ENCODE peak calls at places on chromosomes 6 and 20, in seven cellular contexts. One of them, this sample, is unnamed.

GRCh38 chr20:59144179-59144830 is 19.3 kb upstream of the ZNF831 start:
- DNase-seq in neuronal stem cell: no peak
- DNase-seq in H9: peak
- DNase-seq in mesenchymal stem cell: no peak
- DNase-seq in IMR-90: no peak
- DNase-seq in mesendoderm: no peak
- DNase-seq in H1: no peak
- DNase-seq in this sample: no peak

GRCh38 chr6:110221738-110222137 is 41.5 kb downstream of the CDC40 start:
- DNase-seq in neuronal stem cell: no peak
- DNase-seq in H9: no peak
- DNase-seq in mesenchymal stem cell: no peak
- DNase-seq in IMR-90: peak
- DNase-seq in mesendoderm: no peak
- DNase-seq in H1: no peak
- DNase-seq in this sample: no peak

GRCh38 chr6:33419580-33420492 is at the start of gene SYNGAP1:
- DNase-seq in neuronal stem cell: no peak
- DNase-seq in H9: peak
- DNase-seq in mesenchymal stem cell: peak
- DNase-seq in IMR-90: peak
- DNase-seq in mesendoderm: peak
- DNase-seq in H1: no peak
- DNase-seq in this sample: no peak

GRCh38 chr20:63536241-63536977 is 767 bp downstream of the PTK6 start:
- DNase-seq in neuronal stem cell: peak
- DNase-seq in H9: no peak
- DNase-seq in mesenchymal stem cell: peak
- DNase-seq in IMR-90: peak
- DNase-seq in mesendoderm: no peak
- DNase-seq in H1: no peak
- DNase-seq in this sample: no peak

GRCh38 chr20:51092238-51092822 is 69.4 kb upstream of the KCNG1 start:
- DNase-seq in neuronal stem cell: no peak
- DNase-seq in H9: no peak
- DNase-seq in mesenchymal stem cell: peak
- DNase-seq in IMR-90: no peak
- DNase-seq in mesendoderm: peak
- DNase-seq in H1: no peak
- DNase-seq in this sample: no peak

GRCh38 chr20:51760905-51761544 is 7.2 kb downstream of the ATP9A start:
- DNase-seq in neuronal stem cell: no peak
- DNase-seq in H9: peak
- DNase-seq in mesenchymal stem cell: peak
- DNase-seq in IMR-90: peak
- DNase-seq in mesendoderm: peak
- DNase-seq in H1: peak
- DNase-seq in this sample: no peak

GRCh38 chr20:52047811-52048302 is 143.7 kb downstream of the ZFP64 start:
- DNase-seq in neuronal stem cell: no peak
- DNase-seq in H9: peak
- DNase-seq in mesenchymal stem cell: peak
- DNase-seq in IMR-90: peak
- DNase-seq in mesendoderm: peak
- DNase-seq in H1: no peak
- DNase-seq in this sample: no peak

GRCh38 chr6:139334791-139335446 is 39.5 kb downstream of the CITED2 start:
- DNase-seq in neuronal stem cell: no peak
- DNase-seq in H9: no peak
- DNase-seq in mesenchymal stem cell: peak
- DNase-seq in IMR-90: peak
- DNase-seq in mesendoderm: no peak
- DNase-seq in H1: no peak
- DNase-seq in this sample: peak

GRCh38 chr6:94736231-94736630 is 841.1 kb upstream of the MANEA start:
- DNase-seq in neuronal stem cell: no peak
- DNase-seq in H9: no peak
- DNase-seq in mesenchymal stem cell: no peak
- DNase-seq in IMR-90: no peak
- DNase-seq in mesendoderm: no peak
- DNase-seq in H1: no peak
- DNase-seq in this sample: no peak

GRCh38 chr6:33634986-33635385 is 13.9 kb downstream of the ITPR3 start:
- DNase-seq in neuronal stem cell: no peak
- DNase-seq in H9: no peak
- DNase-seq in mesenchymal stem cell: no peak
- DNase-seq in IMR-90: no peak
- DNase-seq in mesendoderm: no peak
- DNase-seq in H1: no peak
- DNase-seq in this sample: no peak

GRCh38 chr20:17617212-17617867 is 47.5 kb downstream of the DSTN start:
- DNase-seq in neuronal stem cell: peak
- DNase-seq in H9: peak
- DNase-seq in mesenchymal stem cell: peak
- DNase-seq in IMR-90: no peak
- DNase-seq in mesendoderm: peak
- DNase-seq in H1: no peak
- DNase-seq in this sample: no peak

GRCh38 chr20:61736001-61736635 is 329.6 kb downstream of the TAF4 start:
- DNase-seq in neuronal stem cell: no peak
- DNase-seq in H9: no peak
- DNase-seq in mesenchymal stem cell: no peak
- DNase-seq in IMR-90: no peak
- DNase-seq in mesendoderm: no peak
- DNase-seq in H1: no peak
- DNase-seq in this sample: no peak

GRCh38 chr20:45822863-45823262 is 4.2 kb downstream of the TNNC2 start:
- DNase-seq in neuronal stem cell: no peak
- DNase-seq in H9: no peak
- DNase-seq in mesenchymal stem cell: peak
- DNase-seq in IMR-90: peak
- DNase-seq in mesendoderm: no peak
- DNase-seq in H1: no peak
- DNase-seq in this sample: peak

GRCh38 chr6:2478200-2478599 is 232.8 kb upstream of the GMDS start:
- DNase-seq in neuronal stem cell: no peak
- DNase-seq in H9: no peak
- DNase-seq in mesenchymal stem cell: no peak
- DNase-seq in IMR-90: peak
- DNase-seq in mesendoderm: peak
- DNase-seq in H1: no peak
- DNase-seq in this sample: peak

GRCh38 chr6:142760152-142760551 is 184.8 kb downstream of the HIVEP2 start:
- DNase-seq in neuronal stem cell: no peak
- DNase-seq in H9: no peak
- DNase-seq in mesenchymal stem cell: no peak
- DNase-seq in IMR-90: peak
- DNase-seq in mesendoderm: no peak
- DNase-seq in H1: no peak
- DNase-seq in this sample: no peak

GRCh38 chr20:38840053-38840893 is 34.8 kb downstream of the PPP1R16B start:
- DNase-seq in neuronal stem cell: no peak
- DNase-seq in H9: no peak
- DNase-seq in mesenchymal stem cell: no peak
- DNase-seq in IMR-90: no peak
- DNase-seq in mesendoderm: no peak
- DNase-seq in H1: no peak
- DNase-seq in this sample: no peak

GRCh38 chr6:145347256-145347655 is 388.1 kb downstream of the EPM2A start:
- DNase-seq in neuronal stem cell: no peak
- DNase-seq in H9: no peak
- DNase-seq in mesenchymal stem cell: no peak
- DNase-seq in IMR-90: no peak
- DNase-seq in mesendoderm: no peak
- DNase-seq in H1: no peak
- DNase-seq in this sample: no peak
- H3K23ac ChIP-seq in neuronal stem cell: no peak
- H3K23ac ChIP-seq in H9: no peak
- H3K23ac ChIP-seq in mesenchymal stem cell: no peak
- H3K23ac ChIP-seq in IMR-90: no peak
- H3K23ac ChIP-seq in mesendoderm: no peak
- H3K23ac ChIP-seq in H1: no peak
- H3K23ac ChIP-seq in this sample: no peak

DNA sequence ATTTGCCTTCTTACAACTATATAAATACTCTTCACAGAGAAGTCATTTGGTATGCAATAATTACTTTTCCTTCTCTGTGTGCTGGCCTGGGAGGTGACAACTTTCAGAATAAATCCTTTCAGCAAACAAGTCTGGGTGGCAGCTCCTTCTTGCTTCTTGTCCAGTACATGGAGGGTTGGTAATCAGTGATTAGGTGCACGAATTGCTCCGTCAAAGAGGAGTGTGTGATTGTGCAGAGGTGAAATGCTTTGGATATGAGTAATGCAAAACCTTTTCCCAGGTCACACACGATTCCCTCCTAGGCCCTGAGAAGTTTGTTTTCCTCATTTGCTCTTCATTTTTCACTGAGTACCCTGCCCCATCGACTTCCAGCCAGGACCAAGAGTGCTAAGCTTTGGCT is 216.6 kb downstream of the ZMYND8 start:
- DNase-seq in neuronal stem cell: no peak
- DNase-seq in H9: no peak
- DNase-seq in mesenchymal stem cell: no peak
- DNase-seq in IMR-90: no peak
- DNase-seq in mesendoderm: no peak
- DNase-seq in H1: no peak
- DNase-seq in this sample: no peak
- H3K27ac ChIP-seq in neuronal stem cell: no peak
- H3K27ac ChIP-seq in H9: no peak
- H3K27ac ChIP-seq in mesenchymal stem cell: no peak
- H3K27ac ChIP-seq in IMR-90: no peak
- H3K27ac ChIP-seq in mesendoderm: no peak
- H3K27ac ChIP-seq in H1: no peak
- H3K27ac ChIP-seq in this sample: peak

GRCh38 chr6:52499026-52499425 is 77.8 kb downstream of the TRAM2 start:
- DNase-seq in neuronal stem cell: no peak
- DNase-seq in H9: no peak
- DNase-seq in mesenchymal stem cell: peak
- DNase-seq in IMR-90: peak
- DNase-seq in mesendoderm: peak
- DNase-seq in H1: no peak
- DNase-seq in this sample: peak

GRCh38 chr6:52499681-52500239 is 77.1 kb downstream of the TRAM2 start:
- DNase-seq in neuronal stem cell: no peak
- DNase-seq in H9: no peak
- DNase-seq in mesenchymal stem cell: no peak
- DNase-seq in IMR-90: no peak
- DNase-seq in mesendoderm: no peak
- DNase-seq in H1: no peak
- DNase-seq in this sample: no peak

GRCh38 chr6:52500268-52501129 is 76.4 kb downstream of the TRAM2 start:
- DNase-seq in neuronal stem cell: no peak
- DNase-seq in H9: no peak
- DNase-seq in mesenchymal stem cell: no peak
- DNase-seq in IMR-90: no peak
- DNase-seq in mesendoderm: no peak
- DNase-seq in H1: no peak
- DNase-seq in this sample: no peak

GRCh38 chr6:52497652-52498408 is 77.7 kb downstream of the EFHC1 start:
- DNase-seq in neuronal stem cell: no peak
- DNase-seq in H9: no peak
- DNase-seq in mesenchymal stem cell: peak
- DNase-seq in IMR-90: peak
- DNase-seq in mesendoderm: no peak
- DNase-seq in H1: no peak
- DNase-seq in this sample: peak

GRCh38 chr6:52498538-52499017 is 78.3 kb downstream of the TRAM2 start:
- DNase-seq in neuronal stem cell: no peak
- DNase-seq in H9: no peak
- DNase-seq in mesenchymal stem cell: no peak
- DNase-seq in IMR-90: no peak
- DNase-seq in mesendoderm: no peak
- DNase-seq in H1: no peak
- DNase-seq in this sample: no peak
- H3K23ac ChIP-seq in neuronal stem cell: no peak
- H3K23ac ChIP-seq in H9: no peak
- H3K23ac ChIP-seq in mesenchymal stem cell: no peak
- H3K23ac ChIP-seq in IMR-90: peak
- H3K23ac ChIP-seq in mesendoderm: no peak
- H3K23ac ChIP-seq in H1: no peak
- H3K23ac ChIP-seq in this sample: no peak

GRCh38 chr6:125299257-125299656 is 2.5 kb downstream of the HDDC2 start:
- DNase-seq in neuronal stem cell: no peak
- DNase-seq in H9: no peak
- DNase-seq in mesenchymal stem cell: no peak
- DNase-seq in IMR-90: no peak
- DNase-seq in mesendoderm: no peak
- DNase-seq in H1: no peak
- DNase-seq in this sample: no peak

GRCh38 chr6:125300992-125301434 is 754 bp downstream of the HDDC2 start:
- DNase-seq in neuronal stem cell: no peak
- DNase-seq in H9: no peak
- DNase-seq in mesenchymal stem cell: peak
- DNase-seq in IMR-90: peak
- DNase-seq in mesendoderm: peak
- DNase-seq in H1: no peak
- DNase-seq in this sample: no peak

GRCh38 chr6:125303512-125303854 is 1.7 kb upstream of the HDDC2 start:
- DNase-seq in neuronal stem cell: no peak
- DNase-seq in H9: no peak
- DNase-seq in mesenchymal stem cell: no peak
- DNase-seq in IMR-90: no peak
- DNase-seq in mesendoderm: no peak
- DNase-seq in H1: no peak
- DNase-seq in this sample: no peak

GRCh38 chr6:125302840-125303511 is 1.2 kb upstream of the HDDC2 start:
- DNase-seq in neuronal stem cell: no peak
- DNase-seq in H9: no peak
- DNase-seq in mesenchymal stem cell: no peak
- DNase-seq in IMR-90: peak
- DNase-seq in mesendoderm: no peak
- DNase-seq in H1: no peak
- DNase-seq in this sample: no peak

DNA sequence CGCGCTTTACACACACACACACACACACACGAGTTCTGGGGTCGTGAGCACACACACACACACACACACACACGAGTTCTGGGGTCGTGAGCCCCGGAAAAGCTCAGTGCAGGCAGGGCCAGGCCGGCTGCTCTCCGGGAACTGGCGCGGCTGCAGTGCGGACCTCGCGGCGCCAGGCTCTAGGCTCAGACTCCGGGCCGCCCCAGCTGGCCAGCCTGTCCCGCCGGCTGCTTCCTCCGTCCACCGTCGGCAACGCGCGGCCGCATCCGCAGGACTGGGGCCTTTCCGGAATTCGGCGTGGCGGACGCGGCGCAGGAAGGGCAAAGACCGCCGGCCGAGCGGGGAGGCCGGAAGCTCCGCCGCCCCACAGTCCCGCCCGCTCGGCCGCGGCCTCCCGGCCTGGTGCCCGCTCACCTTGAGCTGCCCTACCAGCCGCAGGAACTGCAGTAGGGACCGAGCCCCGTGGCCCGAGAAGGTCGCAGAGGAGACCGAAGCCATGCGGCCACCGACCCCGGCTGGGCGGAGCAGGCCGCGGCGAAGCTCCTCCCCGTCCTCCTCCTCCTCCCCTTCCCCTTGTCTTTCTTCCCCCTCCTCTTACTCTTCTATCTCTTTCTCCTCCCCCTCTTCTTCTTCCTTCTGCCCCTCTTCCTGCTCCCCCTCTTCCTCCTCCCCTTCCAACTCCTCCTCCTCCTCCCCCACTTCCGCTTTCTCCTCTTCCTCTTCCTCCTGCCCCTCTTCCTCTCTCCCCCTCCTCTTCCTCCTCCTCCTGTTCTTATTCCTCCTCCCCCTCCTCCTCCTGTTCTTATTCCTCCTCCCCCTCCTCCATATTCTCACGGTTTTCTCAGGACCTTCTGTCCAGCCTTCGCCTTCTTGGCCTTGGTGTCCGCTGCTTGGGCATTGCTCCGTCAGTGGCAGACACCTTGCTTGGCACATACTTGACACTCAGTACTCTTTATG is at the start of gene HDDC2:
- DNase-seq in neuronal stem cell: peak
- DNase-seq in H9: peak
- DNase-seq in mesenchymal stem cell: peak
- DNase-seq in IMR-90: peak
- DNase-seq in mesendoderm: peak
- DNase-seq in H1: no peak
- DNase-seq in this sample: peak
- H3K27ac ChIP-seq in neuronal stem cell: peak
- H3K27ac ChIP-seq in H9: no peak
- H3K27ac ChIP-seq in mesenchymal stem cell: peak
- H3K27ac ChIP-seq in IMR-90: peak
- H3K27ac ChIP-seq in mesendoderm: peak
- H3K27ac ChIP-seq in H1: peak
- H3K27ac ChIP-seq in this sample: peak

This sample was measured in trophoblast cell.